ENCODE peak calls at places on chromosomes 5 and 9, in seven cellular contexts. One of them, this sample, is unnamed.

GRCh38 chr9:129497064-129497836 is 123.7 kb downstream of the C9orf50 start:
- DNase-seq in KBM-7: no peak
- DNase-seq in activated CD8-positive, alpha-beta memory T cell treated with anti-CD3 and anti-CD28 coated beads, Interleukin-2, amount 50 U/mL, for 4 hours: no peak
- DNase-seq in T-cell: no peak
- DNase-seq in hippocampal formation: peak
- DNase-seq in hepatocyte: peak
- DNase-seq in activated CD4-positive, alpha-beta T cell treated with anti-CD3 and anti-CD28 coated beads for 48 hours: no peak
- DNase-seq in this sample: peak

GRCh38 chr5:172715931-172716682 is 54.9 kb downstream of the DUSP1 start:
- DNase-seq in T-cell: no peak
- DNase-seq in hepatocyte: no peak
- DNase-seq in activated CD4-positive, alpha-beta T cell treated with anti-CD3 and anti-CD28 coated beads for 48 hours: no peak
- DNase-seq in hippocampal formation: no peak
- DNase-seq in activated CD8-positive, alpha-beta memory T cell treated with anti-CD3 and anti-CD28 coated beads, Interleukin-2, amount 50 U/mL, for 4 hours: no peak
- DNase-seq in KBM-7: no peak
- DNase-seq in this sample: peak

GRCh38 chr5:72106922-72107873 is at the start of gene MAP1B:
- DNase-seq in KBM-7: no peak
- DNase-seq in activated CD4-positive, alpha-beta T cell treated with anti-CD3 and anti-CD28 coated beads for 48 hours: no peak
- DNase-seq in hippocampal formation: peak
- DNase-seq in T-cell: no peak
- DNase-seq in activated CD8-positive, alpha-beta memory T cell treated with anti-CD3 and anti-CD28 coated beads, Interleukin-2, amount 50 U/mL, for 4 hours: no peak
- DNase-seq in hepatocyte: peak
- DNase-seq in this sample: peak

GRCh38 chr5:95709967-95710650 is 21.0 kb upstream of the RHOBTB3 start:
- DNase-seq in activated CD8-positive, alpha-beta memory T cell treated with anti-CD3 and anti-CD28 coated beads, Interleukin-2, amount 50 U/mL, for 4 hours: no peak
- DNase-seq in KBM-7: no peak
- DNase-seq in hippocampal formation: no peak
- DNase-seq in T-cell: no peak
- DNase-seq in activated CD4-positive, alpha-beta T cell treated with anti-CD3 and anti-CD28 coated beads for 48 hours: no peak
- DNase-seq in hepatocyte: peak
- DNase-seq in this sample: peak

GRCh38 chr5:33513786-33514185 is 73.0 kb downstream of the TARS1 start:
- DNase-seq in activated CD8-positive, alpha-beta memory T cell treated with anti-CD3 and anti-CD28 coated beads, Interleukin-2, amount 50 U/mL, for 4 hours: no peak
- DNase-seq in T-cell: no peak
- DNase-seq in activated CD4-positive, alpha-beta T cell treated with anti-CD3 and anti-CD28 coated beads for 48 hours: no peak
- DNase-seq in hippocampal formation: no peak
- DNase-seq in hepatocyte: no peak
- DNase-seq in KBM-7: no peak
- DNase-seq in this sample: no peak

GRCh38 chr5:36740259-36740898 is 134.0 kb downstream of the SLC1A3 start:
- DNase-seq in KBM-7: no peak
- DNase-seq in hippocampal formation: no peak
- DNase-seq in hepatocyte: no peak
- DNase-seq in T-cell: no peak
- DNase-seq in activated CD8-positive, alpha-beta memory T cell treated with anti-CD3 and anti-CD28 coated beads, Interleukin-2, amount 50 U/mL, for 4 hours: no peak
- DNase-seq in activated CD4-positive, alpha-beta T cell treated with anti-CD3 and anti-CD28 coated beads for 48 hours: no peak
- DNase-seq in this sample: no peak

GRCh38 chr5:102700126-102700851 is 54.8 kb upstream of the PAM start:
- DNase-seq in T-cell: no peak
- DNase-seq in hippocampal formation: no peak
- DNase-seq in hepatocyte: no peak
- DNase-seq in KBM-7: no peak
- DNase-seq in activated CD4-positive, alpha-beta T cell treated with anti-CD3 and anti-CD28 coated beads for 48 hours: no peak
- DNase-seq in activated CD8-positive, alpha-beta memory T cell treated with anti-CD3 and anti-CD28 coated beads, Interleukin-2, amount 50 U/mL, for 4 hours: no peak
- DNase-seq in this sample: no peak

GRCh38 chr9:85208666-85209065 is 533.1 kb downstream of the AGTPBP1 start:
- DNase-seq in T-cell: no peak
- DNase-seq in KBM-7: no peak
- DNase-seq in activated CD8-positive, alpha-beta memory T cell treated with anti-CD3 and anti-CD28 coated beads, Interleukin-2, amount 50 U/mL, for 4 hours: no peak
- DNase-seq in hepatocyte: no peak
- DNase-seq in hippocampal formation: no peak
- DNase-seq in activated CD4-positive, alpha-beta T cell treated with anti-CD3 and anti-CD28 coated beads for 48 hours: no peak
- DNase-seq in this sample: no peak

GRCh38 chr5:75202935-75203334 is 33.7 kb downstream of the ANKRD31 start:
- DNase-seq in hepatocyte: no peak
- DNase-seq in T-cell: no peak
- DNase-seq in hippocampal formation: no peak
- DNase-seq in KBM-7: no peak
- DNase-seq in activated CD4-positive, alpha-beta T cell treated with anti-CD3 and anti-CD28 coated beads for 48 hours: no peak
- DNase-seq in activated CD8-positive, alpha-beta memory T cell treated with anti-CD3 and anti-CD28 coated beads, Interleukin-2, amount 50 U/mL, for 4 hours: no peak
- DNase-seq in this sample: peak

GRCh38 chr5:138712791-138713190 is 40.4 kb upstream of the CTNNA1 start:
- DNase-seq in activated CD8-positive, alpha-beta memory T cell treated with anti-CD3 and anti-CD28 coated beads, Interleukin-2, amount 50 U/mL, for 4 hours: no peak
- DNase-seq in activated CD4-positive, alpha-beta T cell treated with anti-CD3 and anti-CD28 coated beads for 48 hours: no peak
- DNase-seq in KBM-7: no peak
- DNase-seq in T-cell: no peak
- DNase-seq in hippocampal formation: no peak
- DNase-seq in hepatocyte: no peak
- DNase-seq in this sample: no peak

GRCh38 chr5:75265731-75266130 is 29.1 kb upstream of the ANKRD31 start:
- DNase-seq in hepatocyte: peak
- DNase-seq in activated CD8-positive, alpha-beta memory T cell treated with anti-CD3 and anti-CD28 coated beads, Interleukin-2, amount 50 U/mL, for 4 hours: no peak
- DNase-seq in hippocampal formation: peak
- DNase-seq in T-cell: no peak
- DNase-seq in activated CD4-positive, alpha-beta T cell treated with anti-CD3 and anti-CD28 coated beads for 48 hours: no peak
- DNase-seq in KBM-7: peak
- DNase-seq in this sample: no peak

GRCh38 chr9:91836515-91836914 is 113.5 kb downstream of the ROR2 start:
- DNase-seq in activated CD4-positive, alpha-beta T cell treated with anti-CD3 and anti-CD28 coated beads for 48 hours: no peak
- DNase-seq in activated CD8-positive, alpha-beta memory T cell treated with anti-CD3 and anti-CD28 coated beads, Interleukin-2, amount 50 U/mL, for 4 hours: no peak
- DNase-seq in KBM-7: no peak
- DNase-seq in hippocampal formation: no peak
- DNase-seq in hepatocyte: no peak
- DNase-seq in T-cell: no peak
- DNase-seq in this sample: peak

GRCh38 chr5:55636711-55637110 is 75.4 kb downstream of the SLC38A9 start:
- DNase-seq in activated CD4-positive, alpha-beta T cell treated with anti-CD3 and anti-CD28 coated beads for 48 hours: no peak
- DNase-seq in hippocampal formation: no peak
- DNase-seq in hepatocyte: peak
- DNase-seq in activated CD8-positive, alpha-beta memory T cell treated with anti-CD3 and anti-CD28 coated beads, Interleukin-2, amount 50 U/mL, for 4 hours: no peak
- DNase-seq in KBM-7: no peak
- DNase-seq in T-cell: no peak
- DNase-seq in this sample: peak

GRCh38 chr5:95900383-95900958 is 61.2 kb downstream of the ELL2 start:
- DNase-seq in activated CD4-positive, alpha-beta T cell treated with anti-CD3 and anti-CD28 coated beads for 48 hours: no peak
- DNase-seq in hepatocyte: peak
- DNase-seq in hippocampal formation: peak
- DNase-seq in T-cell: no peak
- DNase-seq in activated CD8-positive, alpha-beta memory T cell treated with anti-CD3 and anti-CD28 coated beads, Interleukin-2, amount 50 U/mL, for 4 hours: no peak
- DNase-seq in KBM-7: no peak
- DNase-seq in this sample: no peak

GRCh38 chr5:98927988-98928801 is 612 bp downstream of the CHD1 start:
- DNase-seq in activated CD8-positive, alpha-beta memory T cell treated with anti-CD3 and anti-CD28 coated beads, Interleukin-2, amount 50 U/mL, for 4 hours: peak
- DNase-seq in KBM-7: peak
- DNase-seq in hepatocyte: peak
- DNase-seq in hippocampal formation: no peak
- DNase-seq in activated CD4-positive, alpha-beta T cell treated with anti-CD3 and anti-CD28 coated beads for 48 hours: peak
- DNase-seq in T-cell: peak
- DNase-seq in this sample: peak

GRCh38 chr5:143569213-143569663 is 165.8 kb upstream of the NR3C1 start:
- DNase-seq in hepatocyte: no peak
- DNase-seq in hippocampal formation: no peak
- DNase-seq in activated CD8-positive, alpha-beta memory T cell treated with anti-CD3 and anti-CD28 coated beads, Interleukin-2, amount 50 U/mL, for 4 hours: no peak
- DNase-seq in activated CD4-positive, alpha-beta T cell treated with anti-CD3 and anti-CD28 coated beads for 48 hours: no peak
- DNase-seq in KBM-7: no peak
- DNase-seq in T-cell: no peak
- DNase-seq in this sample: no peak

GRCh38 chr5:37717613-37718431 is 122.0 kb downstream of the GDNF start:
- DNase-seq in hepatocyte: peak
- DNase-seq in T-cell: no peak
- DNase-seq in activated CD4-positive, alpha-beta T cell treated with anti-CD3 and anti-CD28 coated beads for 48 hours: no peak
- DNase-seq in activated CD8-positive, alpha-beta memory T cell treated with anti-CD3 and anti-CD28 coated beads, Interleukin-2, amount 50 U/mL, for 4 hours: no peak
- DNase-seq in hippocampal formation: no peak
- DNase-seq in KBM-7: no peak
- DNase-seq in this sample: peak

GRCh38 chr5:33023649-33024048 is 312.5 kb downstream of the NPR3 start:
- DNase-seq in activated CD4-positive, alpha-beta T cell treated with anti-CD3 and anti-CD28 coated beads for 48 hours: no peak
- DNase-seq in T-cell: no peak
- DNase-seq in KBM-7: no peak
- DNase-seq in activated CD8-positive, alpha-beta memory T cell treated with anti-CD3 and anti-CD28 coated beads, Interleukin-2, amount 50 U/mL, for 4 hours: no peak
- DNase-seq in hippocampal formation: no peak
- DNase-seq in hepatocyte: no peak
- DNase-seq in this sample: no peak

GRCh38 chr5:149878371-149878770 is 66.2 kb downstream of the PDE6A start:
- DNase-seq in activated CD4-positive, alpha-beta T cell treated with anti-CD3 and anti-CD28 coated beads for 48 hours: no peak
- DNase-seq in activated CD8-positive, alpha-beta memory T cell treated with anti-CD3 and anti-CD28 coated beads, Interleukin-2, amount 50 U/mL, for 4 hours: no peak
- DNase-seq in hepatocyte: no peak
- DNase-seq in KBM-7: no peak
- DNase-seq in hippocampal formation: no peak
- DNase-seq in T-cell: no peak
- DNase-seq in this sample: no peak

GRCh38 chr5:169637085-169637855 is at the start of gene DOCK2:
- DNase-seq in activated CD4-positive, alpha-beta T cell treated with anti-CD3 and anti-CD28 coated beads for 48 hours: peak
- DNase-seq in activated CD8-positive, alpha-beta memory T cell treated with anti-CD3 and anti-CD28 coated beads, Interleukin-2, amount 50 U/mL, for 4 hours: peak
- DNase-seq in KBM-7: peak
- DNase-seq in hepatocyte: no peak
- DNase-seq in hippocampal formation: no peak
- DNase-seq in T-cell: peak
- DNase-seq in this sample: no peak

GRCh38 chr5:17024686-17025180 is 88.6 kb upstream of the MYO10 start:
- DNase-seq in T-cell: no peak
- DNase-seq in activated CD8-positive, alpha-beta memory T cell treated with anti-CD3 and anti-CD28 coated beads, Interleukin-2, amount 50 U/mL, for 4 hours: no peak
- DNase-seq in KBM-7: no peak
- DNase-seq in activated CD4-positive, alpha-beta T cell treated with anti-CD3 and anti-CD28 coated beads for 48 hours: no peak
- DNase-seq in hepatocyte: peak
- DNase-seq in hippocampal formation: no peak
- DNase-seq in this sample: peak

GRCh38 chr5:83718195-83718825 is 2.3 kb downstream of the HAPLN1 start:
- DNase-seq in hippocampal formation: peak
- DNase-seq in hepatocyte: peak
- DNase-seq in activated CD8-positive, alpha-beta memory T cell treated with anti-CD3 and anti-CD28 coated beads, Interleukin-2, amount 50 U/mL, for 4 hours: no peak
- DNase-seq in KBM-7: peak
- DNase-seq in activated CD4-positive, alpha-beta T cell treated with anti-CD3 and anti-CD28 coated beads for 48 hours: peak
- DNase-seq in T-cell: no peak
- DNase-seq in this sample: peak

GRCh38 chr5:132608107-132608506 is 49.9 kb upstream of the IL13 start:
- DNase-seq in hippocampal formation: no peak
- DNase-seq in activated CD4-positive, alpha-beta T cell treated with anti-CD3 and anti-CD28 coated beads for 48 hours: no peak
- DNase-seq in hepatocyte: no peak
- DNase-seq in activated CD8-positive, alpha-beta memory T cell treated with anti-CD3 and anti-CD28 coated beads, Interleukin-2, amount 50 U/mL, for 4 hours: no peak
- DNase-seq in T-cell: no peak
- DNase-seq in KBM-7: no peak
- DNase-seq in this sample: no peak

This sample was measured in islet precursor cell.